ENCODE peak calls at places on chromosomes 3 and 15, in eight cellular contexts. S is PC-3, A is uterus, K is left ventricle myocardium inferior, R is A673, N is cardiac muscle cell, E is upper lobe of left lung, Z is body of pancreas. X is an unnamed sample. For H3K9me3, the result is how much of the 10 kb centered on the place peaks cover.

GRCh38 chr15:78822514-78822913 is 11.2 kb upstream of the ADAMTS7 start:
- DNase-seq in S (no peak), A (no peak), K (no peak), R (no peak), N (no peak), E (no peak), Z (no peak), X (no peak)

GRCh38 chr3:8990266-8991215 is 27.3 kb upstream of the RAD18 start:
- DNase-seq in S (no peak), A (no peak), K (no peak), R (no peak), N (no peak), E (peak), Z (no peak), X (no peak)

GRCh38 chr3:46544771-46545503 is 21.2 kb downstream of the LRRC2 start:
- DNase-seq in S (peak), A (no peak), K (no peak), R (no peak), N (no peak), E (no peak), Z (no peak), X (no peak)

GRCh38 chr15:38878946-38879345 is 314.3 kb upstream of the RASGRP1 start:
- DNase-seq in S (peak), A (no peak), K (no peak), R (no peak), N (no peak), E (no peak), Z (peak), X (no peak)

GRCh38 chr3:193841581-193841980 is 248.6 kb downstream of the OPA1 start:
- DNase-seq in S (no peak), A (no peak), K (no peak), R (no peak), N (no peak), E (no peak), Z (no peak), X (no peak)

GRCh38 chr15:40050788-40051615 is 12.0 kb upstream of the SRP14 start:
- DNase-seq in S (no peak), A (no peak), K (no peak), R (peak), N (no peak), E (no peak), Z (no peak), X (no peak)

GRCh38 chr15:80142646-80143045 is 10.2 kb upstream of the FAH start:
- DNase-seq in S (no peak), A (no peak), K (no peak), R (no peak), N (no peak), E (no peak), Z (no peak), X (no peak)

GRCh38 chr3:83890039-83890762 is 1068.6 kb upstream of the CADM2 start:
- DNase-seq in S (peak), A (no peak), K (no peak), R (no peak), N (no peak), E (no peak), Z (no peak), X (no peak)

GRCh38 chr15:44094776-44095175 is 100.3 kb downstream of the FRMD5 start:
- DNase-seq in S (no peak), A (no peak), K (no peak), R (peak), N (no peak), E (no peak), Z (no peak), X (no peak)

GRCh38 chr15:80618666-80619481 is 76.2 kb upstream of the ABHD17C start:
- DNase-seq in S (no peak), A (no peak), K (no peak), R (no peak), N (no peak), E (no peak), Z (no peak), X (no peak)

GRCh38 chr15:32646304-32646703 is 4.8 kb downstream of the SCG5 start:
- DNase-seq in S (no peak), A (no peak), K (no peak), R (no peak), N (peak), E (no peak), Z (no peak), X (no peak)

GRCh38 chr3:115862099-115862498 is 238.8 kb downstream of the GAP43 start:
- DNase-seq in S (no peak), A (no peak), K (no peak), R (peak), N (peak), E (no peak), Z (no peak), X (no peak)

GRCh38 chr15:30859091-30859874 is 44.4 kb upstream of the FAN1 start:
- DNase-seq in S (peak), A (no peak), K (no peak), R (peak), N (peak), E (no peak), Z (no peak), X (no peak)

GRCh38 chr3:62248831-62249776 is 124.2 kb downstream of the FEZF2 start:
- DNase-seq in S (no peak), A (no peak), K (no peak), R (peak), N (no peak), E (no peak), Z (no peak), X (no peak)

GRCh38 chr3:101262393-101263240 is 57.8 kb downstream of the IMPG2 start:
- DNase-seq in S (no peak), A (no peak), K (no peak), R (no peak), N (no peak), E (no peak), Z (no peak), X (no peak)

GRCh38 chr3:9727041-9727595 is 4.4 kb upstream of the BRPF1 start:
- DNase-seq in S (no peak), A (no peak), K (no peak), R (peak), N (no peak), E (no peak), Z (no peak), X (peak)

GRCh38 chr3:15819043-15819442 is 21.3 kb upstream of the ANKRD28 start:
- DNase-seq in S (no peak), A (no peak), K (no peak), R (no peak), N (no peak), E (no peak), Z (no peak), X (no peak)

GRCh38 chr3:46082021-46082420 is 54.7 kb upstream of the XCR1 start:
- DNase-seq in S (peak), A (no peak), K (no peak), R (no peak), N (no peak), E (no peak), Z (no peak), X (no peak)

GRCh38 chr3:157091096-157091833 is 68.7 kb downstream of the CCNL1 start:
- DNase-seq in S (no peak), A (no peak), K (no peak), R (no peak), N (no peak), E (no peak), Z (no peak), X (no peak)

GRCh38 chr3:11818033-11818432 is 28.7 kb downstream of the TAMM41 start:
- DNase-seq in S (peak), A (no peak), K (no peak), R (no peak), N (no peak), E (no peak), Z (no peak), X (no peak)

GRCh38 chr15:69031013-69032001 is 16.8 kb downstream of the NOX5 start:
- DNase-seq in S (peak), A (no peak), K (peak), R (peak), N (peak), E (peak), Z (peak), X (no peak)

GRCh38 chr15:52699457-52699856 is 20.3 kb upstream of the ATOSA start:
- DNase-seq in S (no peak), A (no peak), K (no peak), R (no peak), N (no peak), E (no peak), Z (no peak), X (no peak)

GRCh38 chr3:42066516-42067181 is 24.5 kb upstream of the TRAK1 start:
- DNase-seq in S (no peak), A (no peak), K (no peak), R (peak), N (no peak), E (no peak), Z (no peak), X (no peak)

GRCh38 chr15:92902020-92902419 is 1.9 kb downstream of the CHD2 start:
- DNase-seq in S (no peak), A (no peak), K (no peak), R (no peak), N (no peak), E (no peak), Z (no peak), X (no peak)

GRCh38 chr15:85381850-85382751 is 1.7 kb downstream of the AKAP13 start:
- DNase-seq in S (peak), A (no peak), K (no peak), R (no peak), N (peak), E (no peak), Z (no peak), X (no peak)

GRCh38 chr3:166962911-166963310 is 417.2 kb downstream of the ZBBX start:
- DNase-seq in S (no peak), A (no peak), K (no peak), R (no peak), N (no peak), E (no peak), Z (no peak), X (no peak)

GRCh38 chr3:50652709-50653108 is 22.0 kb upstream of the DOCK3 start:
- DNase-seq in S (peak), A (no peak), K (peak), R (no peak), N (peak), E (no peak), Z (peak), X (peak)

GRCh38 chr3:25460751-25461150 is 32.7 kb downstream of the RARB start:
- DNase-seq in S (no peak), A (no peak), K (no peak), R (no peak), N (no peak), E (no peak), Z (no peak), X (no peak)
- H3K27ac ChIP-seq in S (no peak), A (no peak), K (peak), R (no peak), N (no peak), E (no peak), Z (no peak), X (no peak)

DNA sequence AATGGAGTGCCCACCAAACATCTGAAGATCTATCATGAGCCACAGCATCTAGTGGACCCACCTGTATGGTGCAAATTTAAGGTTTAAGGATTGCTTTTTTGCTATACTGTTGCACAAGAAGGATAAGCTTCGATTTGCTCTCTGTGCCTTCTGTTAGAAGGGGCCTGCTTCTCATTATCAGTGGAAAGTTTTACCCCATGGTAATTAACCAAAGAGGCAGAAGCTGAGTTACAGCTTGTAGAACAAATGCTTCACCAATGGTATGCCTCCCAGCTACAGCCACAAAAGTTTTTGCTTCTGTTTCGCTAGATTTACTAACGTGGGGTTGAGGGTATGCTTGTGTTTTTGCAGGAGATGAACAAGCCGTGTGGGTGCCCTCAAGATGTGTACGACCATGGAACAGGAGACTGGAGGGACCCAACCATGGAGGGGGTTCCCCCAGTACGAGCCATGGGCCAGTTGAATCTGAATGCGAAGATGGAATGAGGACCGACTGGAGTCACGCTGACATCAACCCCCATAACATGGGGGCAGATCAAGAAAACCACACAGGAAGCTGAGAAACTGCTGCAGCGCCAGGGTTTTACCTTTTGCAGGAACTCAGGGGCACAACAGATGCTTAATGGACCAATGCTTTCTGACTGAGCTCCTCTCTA is 43.5 kb downstream of the ACAD9 start:
- DNase-seq in S (no peak), A (no peak), K (no peak), R (no peak), N (no peak), E (no peak), Z (no peak), X (peak)
- H3K9me3 ChIP-seq in S (under half), A (under half), K (under half), R (under half), N (under half), E (under half), Z (under half), X (under half)

GRCh38 chr3:196650740-196651311 is 11.3 kb downstream of the NRROS start:
- DNase-seq in S (peak), A (peak), K (peak), R (peak), N (no peak), E (no peak), Z (no peak), X (no peak)

GRCh38 chr3:196655496-196655895 is 16.0 kb downstream of the NRROS start:
- DNase-seq in S (no peak), A (no peak), K (no peak), R (no peak), N (no peak), E (no peak), Z (no peak), X (no peak)

GRCh38 chr3:196653127-196653795 is 13.8 kb downstream of the NRROS start:
- DNase-seq in S (no peak), A (no peak), K (no peak), R (no peak), N (no peak), E (no peak), Z (no peak), X (no peak)

GRCh38 chr3:196654691-196655090 is 15.2 kb downstream of the NRROS start:
- DNase-seq in S (peak), A (no peak), K (no peak), R (no peak), N (no peak), E (no peak), Z (no peak), X (no peak)

DNA sequence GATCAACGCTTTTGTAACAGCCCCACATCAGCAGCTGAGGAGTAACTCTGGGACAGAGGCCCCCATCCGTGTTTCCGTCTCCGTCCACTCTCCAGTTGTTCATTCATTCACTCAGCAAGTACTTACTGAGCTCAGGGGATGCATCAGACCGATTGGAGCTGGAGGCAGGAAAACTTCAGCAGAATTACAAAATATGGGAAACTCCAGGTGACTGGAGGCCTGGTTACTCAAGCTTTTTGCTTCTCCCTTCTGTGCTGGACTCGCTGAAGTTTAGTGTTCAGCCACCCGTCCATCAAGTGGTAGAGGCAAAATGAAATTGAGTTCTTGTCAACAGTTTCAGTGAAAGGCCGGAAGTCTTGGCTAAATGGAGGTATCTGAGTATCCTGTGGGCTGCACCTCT is 14.5 kb downstream of the NRROS start:
- DNase-seq in S (no peak), A (no peak), K (no peak), R (no peak), N (no peak), E (no peak), Z (no peak), X (no peak)
- H3K27ac ChIP-seq in S (no peak), A (no peak), K (no peak), R (no peak), N (no peak), E (peak), Z (no peak), X (no peak)

GRCh38 chr3:160691151-160691550 is 14.2 kb downstream of the ARL14 start:
- DNase-seq in S (peak), A (no peak), K (no peak), R (no peak), N (no peak), E (no peak), Z (no peak), X (no peak)

GRCh38 chr3:160691962-160692361 is 15.0 kb downstream of the ARL14 start:
- DNase-seq in S (peak), A (no peak), K (no peak), R (no peak), N (no peak), E (no peak), Z (no peak), X (no peak)

GRCh38 chr3:160695906-160696305 is 18.9 kb downstream of the ARL14 start:
- DNase-seq in S (no peak), A (no peak), K (no peak), R (no peak), N (no peak), E (no peak), Z (no peak), X (no peak)

GRCh38 chr3:160695003-160695402 is 18.0 kb downstream of the ARL14 start:
- DNase-seq in S (no peak), A (no peak), K (no peak), R (no peak), N (no peak), E (peak), Z (no peak), X (no peak)

DNA sequence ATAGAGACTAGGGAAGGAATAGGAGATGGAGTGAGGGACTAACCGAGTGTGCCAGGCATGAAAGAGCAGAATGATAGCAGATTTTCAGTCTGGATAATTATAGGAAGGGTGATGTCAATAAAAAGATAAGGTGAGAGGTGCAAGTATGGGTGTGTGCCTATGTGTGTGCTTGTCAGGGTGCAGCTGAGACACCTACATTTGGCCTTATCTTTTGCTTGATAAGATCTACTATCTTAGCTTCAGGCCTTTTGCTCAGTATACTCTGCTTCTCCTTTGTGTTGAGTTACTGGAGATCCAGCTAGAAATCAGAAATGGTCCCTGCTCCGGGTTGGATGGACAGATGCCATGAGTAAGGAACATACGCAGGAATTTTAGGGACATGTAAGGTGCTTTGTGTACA is 17.4 kb downstream of the ARL14 start:
- DNase-seq in S (no peak), A (no peak), K (no peak), R (no peak), N (no peak), E (no peak), Z (no peak), X (no peak)
- H3K9me3 ChIP-seq in S (under half), A (under half), K (under half), R (under half), N (under half), E (under half), Z (under half), X (under half)

DNA sequence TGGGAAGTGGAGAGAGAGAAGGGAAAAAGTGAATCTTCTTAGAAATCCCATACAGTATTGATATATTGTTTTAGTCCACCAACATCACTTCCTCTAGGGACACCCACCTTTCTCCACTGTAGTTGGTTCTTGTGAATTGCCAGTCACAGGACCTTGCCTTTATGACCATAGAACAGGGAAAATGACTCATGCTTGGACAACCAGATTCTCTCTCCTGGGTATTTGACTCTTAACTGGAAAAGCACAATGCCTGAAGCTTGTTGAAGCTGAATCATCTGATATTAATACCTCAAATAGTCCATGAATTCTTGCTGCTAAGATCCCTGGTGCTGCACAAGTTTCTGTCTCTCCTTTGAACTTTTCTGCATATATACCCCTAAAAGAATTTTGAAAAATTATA is 32.5 kb upstream of the DCLK3 start:
- DNase-seq in S (peak), A (no peak), K (no peak), R (no peak), N (no peak), E (no peak), Z (no peak), X (no peak)
- H3K27ac ChIP-seq in S (no peak), A (no peak), K (no peak), R (no peak), N (no peak), E (no peak), Z (no peak), X (no peak)

DNA sequence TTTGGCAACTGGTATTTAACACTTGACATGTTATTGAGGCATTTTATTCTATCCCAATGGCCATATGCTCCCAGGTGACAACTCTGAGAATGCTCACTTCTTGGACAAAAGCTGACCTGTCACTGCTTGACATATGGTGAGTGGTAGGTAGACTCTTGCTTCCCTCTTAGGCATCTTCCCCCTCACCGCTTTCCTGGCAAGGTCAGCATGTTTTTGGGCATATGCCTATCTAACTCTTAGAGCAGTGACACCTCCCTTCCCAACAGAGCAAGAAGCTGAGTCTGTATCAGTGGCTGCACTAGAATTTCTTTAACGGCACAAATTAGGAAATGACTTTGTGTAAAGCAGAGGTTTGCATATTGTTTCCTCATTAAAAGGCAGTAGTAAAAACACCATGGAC is 300.7 kb downstream of the OXSM start:
- DNase-seq in S (no peak), A (no peak), K (no peak), R (no peak), N (no peak), E (no peak), Z (no peak), X (no peak)
- H3K9me3 ChIP-seq in S (under half), A (under half), K (under half), R (under half), N (under half), E (under half), Z (under half), X (under half)

GRCh38 chr15:77187751-77188464 is 117.0 kb upstream of the TSPAN3 start:
- DNase-seq in S (peak), A (no peak), K (no peak), R (peak), N (no peak), E (no peak), Z (no peak), X (no peak)
- H3K27ac ChIP-seq in S (no peak), A (peak), K (peak), R (no peak), N (no peak), E (peak), Z (peak), X (no peak)

X was measured in CD4-positive, alpha-beta T cell.